ENCODE peak calls at places on chromosomes 6 and 20, in nine cellular contexts. One of them, this sample, is unnamed.

GRCh38 chr6:90765491-90765890 is 178.6 kb upstream of the MAP3K7 start:
- DNase-seq in neuronal stem cell: no peak
- DNase-seq in A172: no peak
- DNase-seq in activated naive CD8-positive, alpha-beta T cell treated with anti-CD3 and anti-CD28 coated beads, Interleukin-2, amount 50 U/mL, for 16 hours: no peak
- DNase-seq in HCEC 1CT: no peak
- DNase-seq in T-helper 9 cell: no peak
- DNase-seq in NCI-H510A: no peak
- DNase-seq in fibroblast of lung: no peak
- DNase-seq in mesenchymal stem cell: no peak
- DNase-seq in this sample: no peak

GRCh38 chr6:106628658-106629102 is 618 bp downstream of the RTN4IP1 start:
- DNase-seq in neuronal stem cell: no peak
- DNase-seq in T-helper 9 cell: no peak
- DNase-seq in HCEC 1CT: no peak
- DNase-seq in NCI-H510A: no peak
- DNase-seq in fibroblast of lung: no peak
- DNase-seq in activated naive CD8-positive, alpha-beta T cell treated with anti-CD3 and anti-CD28 coated beads, Interleukin-2, amount 50 U/mL, for 16 hours: no peak
- DNase-seq in A172: no peak
- DNase-seq in mesenchymal stem cell: no peak
- DNase-seq in this sample: no peak

GRCh38 chr6:148109732-148110131 is 232.9 kb upstream of the SASH1 start:
- DNase-seq in T-helper 9 cell: no peak
- DNase-seq in NCI-H510A: peak; percentile 42
- DNase-seq in A172: no peak
- DNase-seq in HCEC 1CT: no peak
- DNase-seq in fibroblast of lung: no peak
- DNase-seq in mesenchymal stem cell: no peak
- DNase-seq in activated naive CD8-positive, alpha-beta T cell treated with anti-CD3 and anti-CD28 coated beads, Interleukin-2, amount 50 U/mL, for 16 hours: no peak
- DNase-seq in neuronal stem cell: no peak
- DNase-seq in this sample: no peak

GRCh38 chr6:5411414-5411813 is 150.1 kb downstream of the FARS2 start:
- DNase-seq in NCI-H510A: no peak
- DNase-seq in HCEC 1CT: no peak
- DNase-seq in fibroblast of lung: no peak
- DNase-seq in neuronal stem cell: no peak
- DNase-seq in activated naive CD8-positive, alpha-beta T cell treated with anti-CD3 and anti-CD28 coated beads, Interleukin-2, amount 50 U/mL, for 16 hours: no peak
- DNase-seq in A172: no peak
- DNase-seq in mesenchymal stem cell: no peak
- DNase-seq in T-helper 9 cell: no peak
- DNase-seq in this sample: no peak

GRCh38 chr6:90101403-90101802 is 195.2 kb downstream of the BACH2 start:
- DNase-seq in mesenchymal stem cell: no peak
- DNase-seq in A172: no peak
- DNase-seq in activated naive CD8-positive, alpha-beta T cell treated with anti-CD3 and anti-CD28 coated beads, Interleukin-2, amount 50 U/mL, for 16 hours: no peak
- DNase-seq in NCI-H510A: no peak
- DNase-seq in HCEC 1CT: no peak
- DNase-seq in fibroblast of lung: no peak
- DNase-seq in neuronal stem cell: no peak
- DNase-seq in T-helper 9 cell: no peak
- DNase-seq in this sample: no peak

GRCh38 chr20:58019027-58019849 is 209.2 kb downstream of the ANKRD60 start:
- DNase-seq in fibroblast of lung: no peak
- DNase-seq in A172: peak; percentile 92
- DNase-seq in T-helper 9 cell: no peak
- DNase-seq in activated naive CD8-positive, alpha-beta T cell treated with anti-CD3 and anti-CD28 coated beads, Interleukin-2, amount 50 U/mL, for 16 hours: no peak
- DNase-seq in HCEC 1CT: no peak
- DNase-seq in NCI-H510A: no peak
- DNase-seq in mesenchymal stem cell: no peak
- DNase-seq in neuronal stem cell: no peak
- DNase-seq in this sample: no peak

GRCh38 chr20:57908691-57909090 is 198.9 kb upstream of the PMEPA1 start:
- DNase-seq in A172: no peak
- DNase-seq in mesenchymal stem cell: no peak
- DNase-seq in activated naive CD8-positive, alpha-beta T cell treated with anti-CD3 and anti-CD28 coated beads, Interleukin-2, amount 50 U/mL, for 16 hours: no peak
- DNase-seq in neuronal stem cell: no peak
- DNase-seq in T-helper 9 cell: no peak
- DNase-seq in fibroblast of lung: no peak
- DNase-seq in NCI-H510A: no peak
- DNase-seq in HCEC 1CT: no peak
- DNase-seq in this sample: no peak

GRCh38 chr6:87494761-87495422 is 22.1 kb downstream of the SLC35A1 start:
- DNase-seq in activated naive CD8-positive, alpha-beta T cell treated with anti-CD3 and anti-CD28 coated beads, Interleukin-2, amount 50 U/mL, for 16 hours: no peak
- DNase-seq in A172: no peak
- DNase-seq in mesenchymal stem cell: no peak
- DNase-seq in HCEC 1CT: no peak
- DNase-seq in T-helper 9 cell: no peak
- DNase-seq in fibroblast of lung: no peak
- DNase-seq in NCI-H510A: no peak
- DNase-seq in neuronal stem cell: no peak
- DNase-seq in this sample: no peak

GRCh38 chr20:56409521-56409920 is 2.5 kb upstream of the CASS4 start:
- DNase-seq in NCI-H510A: no peak
- DNase-seq in neuronal stem cell: no peak
- DNase-seq in mesenchymal stem cell: peak; percentile 65
- DNase-seq in T-helper 9 cell: no peak
- DNase-seq in A172: no peak
- DNase-seq in HCEC 1CT: peak; percentile 67
- DNase-seq in activated naive CD8-positive, alpha-beta T cell treated with anti-CD3 and anti-CD28 coated beads, Interleukin-2, amount 50 U/mL, for 16 hours: no peak
- DNase-seq in fibroblast of lung: peak; percentile 97
- DNase-seq in this sample: no peak

GRCh38 chr6:11711644-11711993 is 67.0 kb downstream of the ADTRP start:
- DNase-seq in HCEC 1CT: no peak
- DNase-seq in mesenchymal stem cell: no peak
- DNase-seq in fibroblast of lung: peak; percentile 5
- DNase-seq in NCI-H510A: no peak
- DNase-seq in A172: no peak
- DNase-seq in T-helper 9 cell: no peak
- DNase-seq in neuronal stem cell: no peak
- DNase-seq in activated naive CD8-positive, alpha-beta T cell treated with anti-CD3 and anti-CD28 coated beads, Interleukin-2, amount 50 U/mL, for 16 hours: peak; percentile 52
- DNase-seq in this sample: no peak

GRCh38 chr6:147708170-147708569 is 199.7 kb downstream of the SAMD5 start:
- DNase-seq in activated naive CD8-positive, alpha-beta T cell treated with anti-CD3 and anti-CD28 coated beads, Interleukin-2, amount 50 U/mL, for 16 hours: no peak
- DNase-seq in neuronal stem cell: no peak
- DNase-seq in A172: no peak
- DNase-seq in fibroblast of lung: no peak
- DNase-seq in mesenchymal stem cell: no peak
- DNase-seq in NCI-H510A: no peak
- DNase-seq in HCEC 1CT: no peak
- DNase-seq in T-helper 9 cell: no peak
- DNase-seq in this sample: no peak

GRCh38 chr20:59560588-59561227 is 43.6 kb upstream of the PHACTR3 start:
- DNase-seq in neuronal stem cell: no peak
- DNase-seq in fibroblast of lung: peak; percentile 4
- DNase-seq in NCI-H510A: no peak
- DNase-seq in A172: peak; percentile 13
- DNase-seq in HCEC 1CT: no peak
- DNase-seq in activated naive CD8-positive, alpha-beta T cell treated with anti-CD3 and anti-CD28 coated beads, Interleukin-2, amount 50 U/mL, for 16 hours: no peak
- DNase-seq in mesenchymal stem cell: no peak
- DNase-seq in T-helper 9 cell: no peak
- DNase-seq in this sample: no peak

GRCh38 chr6:148203281-148203925 is 139.2 kb upstream of the SASH1 start:
- DNase-seq in HCEC 1CT: peak; percentile 85
- DNase-seq in mesenchymal stem cell: peak; percentile 15
- DNase-seq in neuronal stem cell: no peak
- DNase-seq in T-helper 9 cell: no peak
- DNase-seq in NCI-H510A: no peak
- DNase-seq in A172: no peak
- DNase-seq in fibroblast of lung: peak; percentile 83
- DNase-seq in activated naive CD8-positive, alpha-beta T cell treated with anti-CD3 and anti-CD28 coated beads, Interleukin-2, amount 50 U/mL, for 16 hours: no peak
- DNase-seq in this sample: no peak

GRCh38 chr20:50138479-50139393 is 14.8 kb downstream of the PEDS1 start:
- DNase-seq in activated naive CD8-positive, alpha-beta T cell treated with anti-CD3 and anti-CD28 coated beads, Interleukin-2, amount 50 U/mL, for 16 hours: no peak
- DNase-seq in T-helper 9 cell: no peak
- DNase-seq in mesenchymal stem cell: no peak
- DNase-seq in fibroblast of lung: no peak
- DNase-seq in HCEC 1CT: no peak
- DNase-seq in NCI-H510A: no peak
- DNase-seq in A172: peak; percentile 90
- DNase-seq in neuronal stem cell: no peak
- DNase-seq in this sample: no peak

GRCh38 chr6:169162968-169163903 is 90.4 kb downstream of the THBS2 start:
- DNase-seq in fibroblast of lung: peak; percentile 97
- DNase-seq in T-helper 9 cell: no peak
- DNase-seq in HCEC 1CT: peak; percentile 91
- DNase-seq in A172: peak; percentile 96
- DNase-seq in activated naive CD8-positive, alpha-beta T cell treated with anti-CD3 and anti-CD28 coated beads, Interleukin-2, amount 50 U/mL, for 16 hours: no peak
- DNase-seq in neuronal stem cell: no peak
- DNase-seq in mesenchymal stem cell: peak; percentile 85
- DNase-seq in NCI-H510A: no peak
- DNase-seq in this sample: no peak

GRCh38 chr6:153814136-153814535 is 224.9 kb upstream of the OPRM1 start:
- DNase-seq in fibroblast of lung: no peak
- DNase-seq in HCEC 1CT: no peak
- DNase-seq in NCI-H510A: no peak
- DNase-seq in T-helper 9 cell: no peak
- DNase-seq in mesenchymal stem cell: no peak
- DNase-seq in activated naive CD8-positive, alpha-beta T cell treated with anti-CD3 and anti-CD28 coated beads, Interleukin-2, amount 50 U/mL, for 16 hours: no peak
- DNase-seq in A172: no peak
- DNase-seq in neuronal stem cell: no peak
- DNase-seq in this sample: no peak

GRCh38 chr20:58128635-58129625 is 99.5 kb downstream of the ANKRD60 start:
- DNase-seq in mesenchymal stem cell: no peak
- DNase-seq in fibroblast of lung: no peak
- DNase-seq in T-helper 9 cell: no peak
- DNase-seq in neuronal stem cell: no peak
- DNase-seq in activated naive CD8-positive, alpha-beta T cell treated with anti-CD3 and anti-CD28 coated beads, Interleukin-2, amount 50 U/mL, for 16 hours: no peak
- DNase-seq in A172: no peak
- DNase-seq in HCEC 1CT: no peak
- DNase-seq in NCI-H510A: no peak
- DNase-seq in this sample: no peak

GRCh38 chr6:170162771-170163404 is 128.0 kb downstream of the DLL1 start:
- DNase-seq in NCI-H510A: no peak
- DNase-seq in activated naive CD8-positive, alpha-beta T cell treated with anti-CD3 and anti-CD28 coated beads, Interleukin-2, amount 50 U/mL, for 16 hours: no peak
- DNase-seq in A172: no peak
- DNase-seq in T-helper 9 cell: no peak
- DNase-seq in mesenchymal stem cell: no peak
- DNase-seq in HCEC 1CT: no peak
- DNase-seq in neuronal stem cell: no peak
- DNase-seq in fibroblast of lung: no peak
- DNase-seq in this sample: no peak

GRCh38 chr20:1857403-1857941 is 37.7 kb upstream of the SIRPA start:
- DNase-seq in activated naive CD8-positive, alpha-beta T cell treated with anti-CD3 and anti-CD28 coated beads, Interleukin-2, amount 50 U/mL, for 16 hours: no peak
- DNase-seq in T-helper 9 cell: no peak
- DNase-seq in HCEC 1CT: no peak
- DNase-seq in mesenchymal stem cell: no peak
- DNase-seq in NCI-H510A: no peak
- DNase-seq in fibroblast of lung: no peak
- DNase-seq in A172: no peak
- DNase-seq in neuronal stem cell: no peak
- DNase-seq in this sample: no peak

GRCh38 chr6:152380351-152380767 is 256.8 kb downstream of the SYNE1 start:
- DNase-seq in HCEC 1CT: peak; percentile 75
- DNase-seq in neuronal stem cell: no peak
- DNase-seq in activated naive CD8-positive, alpha-beta T cell treated with anti-CD3 and anti-CD28 coated beads, Interleukin-2, amount 50 U/mL, for 16 hours: no peak
- DNase-seq in fibroblast of lung: peak; percentile 86
- DNase-seq in A172: peak; percentile 71
- DNase-seq in mesenchymal stem cell: peak; percentile 91
- DNase-seq in NCI-H510A: no peak
- DNase-seq in T-helper 9 cell: no peak
- DNase-seq in this sample: no peak

GRCh38 chr6:70811788-70812187 is 144.1 kb downstream of the SMAP1 start:
- DNase-seq in T-helper 9 cell: no peak
- DNase-seq in mesenchymal stem cell: no peak
- DNase-seq in neuronal stem cell: no peak
- DNase-seq in fibroblast of lung: peak; percentile 3
- DNase-seq in activated naive CD8-positive, alpha-beta T cell treated with anti-CD3 and anti-CD28 coated beads, Interleukin-2, amount 50 U/mL, for 16 hours: no peak
- DNase-seq in A172: peak; percentile 14
- DNase-seq in NCI-H510A: no peak
- DNase-seq in HCEC 1CT: no peak
- DNase-seq in this sample: no peak

GRCh38 chr6:160419488-160419887 is 71.3 kb downstream of the SLC22A3 start:
- DNase-seq in mesenchymal stem cell: no peak
- DNase-seq in fibroblast of lung: no peak
- DNase-seq in activated naive CD8-positive, alpha-beta T cell treated with anti-CD3 and anti-CD28 coated beads, Interleukin-2, amount 50 U/mL, for 16 hours: no peak
- DNase-seq in NCI-H510A: no peak
- DNase-seq in A172: peak; percentile 5
- DNase-seq in T-helper 9 cell: no peak
- DNase-seq in HCEC 1CT: no peak
- DNase-seq in neuronal stem cell: no peak
- DNase-seq in this sample: no peak

This sample was measured in progenitor cell of endocrine pancreas.